ENCODE peak calls at places on chromosomes 12 and 14, in nine cellular contexts. H, T, F, B, V, P, I, G and N are unnamed samples.

GRCh38 chr12:110345963-110346362 is 57.5 kb downstream of the ANAPC7 start:
- DNase-seq in H (no peak), T (no peak), F (no peak), B (peak), V (no peak), P (no peak), I (no peak), G (no peak), N (no peak)

GRCh38 chr12:70609739-70610491 is 27.3 kb downstream of the PTPRB start:
- DNase-seq in H (no peak), T (peak), F (peak), B (peak), V (no peak), P (peak), I (peak), G (peak), N (no peak)

GRCh38 chr14:91127411-91127810 is 13.5 kb downstream of the DGLUCY start:
- DNase-seq in H (no peak), T (peak), F (no peak), B (no peak), V (no peak), P (no peak), I (no peak), G (no peak), N (no peak)

GRCh38 chr14:96091149-96091693 is 52.1 kb downstream of the C14orf132 start:
- DNase-seq in H (no peak), T (no peak), F (no peak), B (no peak), V (no peak), P (no peak), I (peak), G (no peak), N (no peak)

GRCh38 chr14:104967414-104968152 is 10.6 kb downstream of the AHNAK2 start:
- DNase-seq in H (no peak), T (peak), F (peak), B (peak), V (no peak), P (peak), I (peak), G (peak), N (no peak)

GRCh38 chr12:481422-481821 is 21.7 kb downstream of the B4GALNT3 start:
- DNase-seq in H (peak), T (no peak), F (peak), B (no peak), V (no peak), P (peak), I (peak), G (peak), N (no peak)

GRCh38 chr12:94020335-94020734 is 128.0 kb upstream of the PLXNC1 start:
- DNase-seq in H (no peak), T (no peak), F (no peak), B (no peak), V (no peak), P (no peak), I (no peak), G (no peak), N (no peak)

GRCh38 chr12:43147893-43148292 is 404.1 kb downstream of the ADAMTS20 start:
- DNase-seq in H (peak), T (no peak), F (peak), B (no peak), V (no peak), P (no peak), I (no peak), G (peak), N (no peak)

GRCh38 chr12:93991882-93992415 is 156.4 kb upstream of the PLXNC1 start:
- DNase-seq in H (no peak), T (no peak), F (no peak), B (no peak), V (no peak), P (no peak), I (no peak), G (no peak), N (no peak)

GRCh38 chr12:24820872-24821271 is 128.0 kb downstream of the BCAT1 start:
- DNase-seq in H (peak), T (no peak), F (peak), B (no peak), V (no peak), P (no peak), I (peak), G (peak), N (peak)

GRCh38 chr12:121697093-121697698 is 15.4 kb upstream of the TMEM120B start:
- DNase-seq in H (no peak), T (peak), F (peak), B (peak), V (no peak), P (no peak), I (no peak), G (peak), N (no peak)

GRCh38 chr14:39555749-39556148 is 123.5 kb upstream of the FBXO33 start:
- DNase-seq in H (no peak), T (no peak), F (no peak), B (no peak), V (no peak), P (no peak), I (no peak), G (no peak), N (no peak)

DNA sequence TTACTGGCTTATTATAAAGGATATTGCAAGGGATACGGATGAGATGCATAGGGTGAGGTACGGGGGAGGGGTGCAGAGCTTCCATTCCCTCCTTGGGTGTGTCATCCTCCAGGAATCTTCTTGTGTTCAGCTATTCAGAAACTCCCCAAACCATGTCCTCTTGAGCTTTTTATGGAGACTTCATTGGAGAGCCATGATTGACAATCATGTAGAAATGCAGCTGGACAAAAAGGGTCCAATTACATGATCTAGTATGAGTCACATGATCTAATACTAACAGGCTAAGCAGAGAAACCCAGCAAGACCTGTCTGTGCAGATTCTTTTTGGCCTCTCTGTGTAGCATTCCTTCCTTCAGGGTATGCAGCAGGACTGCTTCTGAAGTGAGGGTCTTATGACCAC is 23.9 kb upstream of the FLVCR2 start:
- DNase-seq in H (no peak), T (no peak), F (peak), B (no peak), V (no peak), P (no peak), I (no peak), G (no peak), N (no peak)
- H3K4me3 ChIP-seq in H (no peak), T (no peak), F (no peak), B (no peak), V (no peak), P (no peak), I (no peak), G (no peak), N (no peak)

GRCh38 chr12:116319316-116319715 is 41.8 kb upstream of the MED13L start:
- DNase-seq in H (no peak), T (no peak), F (peak), B (no peak), V (no peak), P (no peak), I (no peak), G (peak), N (no peak)
- H3K4me3 ChIP-seq in H (peak), T (no peak), F (peak), B (no peak), V (peak), P (peak), I (peak), G (peak), N (no peak)

GRCh38 chr12:125187780-125188741 is 122.8 kb downstream of the AACS start:
- DNase-seq in H (no peak), T (no peak), F (no peak), B (peak), V (no peak), P (no peak), I (no peak), G (peak), N (no peak)
- H3K4me3 ChIP-seq in H (peak), T (no peak), F (no peak), B (peak), V (no peak), P (peak), I (no peak), G (peak), N (no peak)

GRCh38 chr12:12087693-12088034 is 16.9 kb downstream of the BCL2L14 start:
- DNase-seq in H (no peak), T (no peak), F (no peak), B (no peak), V (no peak), P (no peak), I (no peak), G (no peak), N (no peak)
- H3K4me3 ChIP-seq in H (no peak), T (no peak), F (no peak), B (no peak), V (no peak), P (no peak), I (no peak), G (no peak), N (no peak)

DNA sequence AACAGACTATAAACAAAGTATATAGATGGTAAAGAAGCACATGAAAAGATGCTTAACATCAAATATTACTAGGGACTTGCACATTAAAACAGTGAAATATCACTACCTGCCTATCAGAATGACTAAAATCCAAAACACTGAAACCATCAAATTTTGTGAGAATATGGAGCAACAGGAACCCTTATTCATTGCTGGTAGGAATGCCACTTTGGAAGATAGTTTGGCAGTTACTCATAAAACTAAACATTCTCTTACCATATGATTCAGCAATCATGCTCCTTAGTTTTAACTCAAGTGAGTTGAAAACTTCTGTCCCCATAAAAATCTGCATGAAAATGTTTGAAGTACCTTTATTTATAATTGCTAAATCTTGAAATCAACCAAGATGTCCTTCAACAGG is 297.6 kb downstream of the DAD1 start:
- DNase-seq in H (no peak), T (no peak), F (peak), B (no peak), V (no peak), P (no peak), I (no peak), G (no peak), N (no peak)
- H3K4me3 ChIP-seq in H (no peak), T (no peak), F (no peak), B (no peak), V (no peak), P (no peak), I (no peak), G (no peak), N (no peak)

GRCh38 chr14:61326149-61326548 is 4.8 kb downstream of the PRKCH start:
- DNase-seq in H (no peak), T (no peak), F (no peak), B (no peak), V (no peak), P (no peak), I (no peak), G (no peak), N (no peak)

GRCh38 chr14:61328629-61329262 is 7.4 kb downstream of the PRKCH start:
- DNase-seq in H (no peak), T (no peak), F (no peak), B (no peak), V (no peak), P (no peak), I (no peak), G (no peak), N (no peak)

GRCh38 chr14:61329478-61330051 is 8.2 kb downstream of the PRKCH start:
- DNase-seq in H (no peak), T (no peak), F (no peak), B (no peak), V (no peak), P (no peak), I (no peak), G (no peak), N (no peak)

GRCh38 chr14:61323970-61324369 is 2.6 kb downstream of the PRKCH start:
- DNase-seq in H (no peak), T (no peak), F (no peak), B (no peak), V (no peak), P (no peak), I (no peak), G (no peak), N (no peak)

GRCh38 chr14:61326847-61327246 is 5.5 kb downstream of the PRKCH start:
- DNase-seq in H (peak), T (peak), F (no peak), B (peak), V (no peak), P (peak), I (peak), G (no peak), N (peak)
- H3K4me3 ChIP-seq in H (no peak), T (no peak), F (no peak), B (no peak), V (no peak), P (no peak), I (no peak), G (no peak), N (no peak)

DNA sequence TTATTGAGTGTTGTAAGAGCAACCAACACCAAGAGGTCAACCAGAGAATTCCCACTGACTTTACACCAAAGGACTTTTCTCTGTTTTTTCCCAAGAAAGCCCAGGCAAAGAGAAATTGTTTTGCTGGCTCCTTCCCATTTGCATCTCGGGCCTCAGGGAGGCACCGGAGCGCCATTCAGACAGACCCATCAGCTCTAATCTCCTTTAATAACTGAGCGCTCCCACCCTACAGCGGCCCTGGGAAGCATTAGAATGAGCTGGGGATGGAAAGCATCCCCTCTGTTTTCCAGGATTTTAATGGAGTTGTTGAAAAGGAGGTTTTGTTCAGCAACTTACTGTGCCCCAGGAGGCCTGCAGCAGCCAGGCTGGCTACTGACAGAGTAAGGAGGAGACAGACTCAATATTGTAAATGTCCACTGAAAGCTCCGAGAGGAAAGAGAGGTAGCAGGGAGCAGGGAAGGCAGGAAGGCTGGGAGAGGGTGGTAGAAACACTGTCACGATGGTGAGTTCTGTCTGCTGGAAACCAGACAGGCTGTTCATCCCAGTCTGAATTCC is 62.3 kb upstream of the TMEM132D start:
- DNase-seq in H (no peak), T (no peak), F (no peak), B (peak), V (no peak), P (no peak), I (no peak), G (no peak), N (no peak)
- H3K4me3 ChIP-seq in H (no peak), T (no peak), F (no peak), B (no peak), V (no peak), P (no peak), I (no peak), G (no peak), N (no peak)

GRCh38 chr12:29782821-29783772 is 645 bp downstream of the TMTC1 start:
- DNase-seq in H (no peak), T (peak), F (peak), B (peak), V (no peak), P (peak), I (peak), G (peak), N (no peak)
- H3K4me3 ChIP-seq in H (peak), T (peak), F (peak), B (peak), V (peak), P (peak), I (peak), G (peak), N (peak)

GRCh38 chr12:53987748-53988147 is 2.8 kb downstream of the HOXC10 start:
- DNase-seq in H (no peak), T (no peak), F (no peak), B (no peak), V (no peak), P (no peak), I (no peak), G (no peak), N (no peak)

GRCh38 chr12:53985358-53985899 is 483 bp downstream of the HOXC10 start:
- DNase-seq in H (no peak), T (no peak), F (no peak), B (peak), V (no peak), P (no peak), I (no peak), G (no peak), N (no peak)

GRCh38 chr12:53986686-53987180 is 1.8 kb downstream of the HOXC10 start:
- DNase-seq in H (no peak), T (no peak), F (no peak), B (no peak), V (no peak), P (no peak), I (no peak), G (no peak), N (no peak)

GRCh38 chr12:53984901-53985357 is at the start of gene HOXC10:
- DNase-seq in H (peak), T (no peak), F (peak), B (peak), V (peak), P (peak), I (peak), G (peak), N (peak)

DNA sequence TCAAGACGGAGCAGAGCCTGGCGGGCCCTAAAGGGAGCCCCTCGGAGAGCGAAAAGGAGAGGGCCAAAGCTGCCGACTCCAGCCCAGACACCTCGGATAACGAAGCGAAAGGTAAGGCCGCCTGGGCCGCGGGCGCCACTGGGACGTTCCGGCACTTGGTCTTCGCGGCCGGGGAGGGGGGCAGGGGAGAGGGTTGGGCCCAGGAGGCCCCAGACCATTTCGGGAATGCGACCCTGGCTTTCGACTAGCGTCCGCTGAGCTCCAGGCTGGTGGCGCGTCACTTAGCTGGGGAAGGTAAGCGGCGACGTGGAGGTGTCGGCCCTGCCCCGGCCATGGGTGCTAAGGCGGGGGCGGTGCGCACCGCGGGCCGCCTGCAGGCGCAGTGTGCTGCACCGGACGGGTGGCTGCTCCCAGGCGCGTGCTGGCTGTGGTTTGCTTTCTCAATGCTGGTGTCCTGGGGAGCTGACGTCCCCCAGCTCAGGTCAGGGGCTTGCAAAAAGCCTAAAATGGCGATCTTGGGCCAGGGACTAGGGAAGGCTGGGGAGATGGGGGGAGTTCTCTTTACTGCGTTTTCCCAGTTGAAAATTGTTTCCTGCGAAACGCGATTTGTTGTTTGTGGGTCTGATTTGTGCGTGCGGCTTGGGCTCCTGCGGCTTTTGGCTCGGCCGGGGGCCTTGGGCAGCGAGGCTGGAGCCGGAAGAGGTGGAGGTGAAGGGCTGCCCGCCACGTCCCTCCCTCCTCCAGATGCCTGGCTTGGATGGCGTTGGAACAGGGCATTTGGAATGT is 1.1 kb downstream of the HOXC10 start:
- DNase-seq in H (no peak), T (no peak), F (no peak), B (peak), V (no peak), P (no peak), I (no peak), G (no peak), N (no peak)
- H3K4me3 ChIP-seq in H (peak), T (no peak), F (no peak), B (no peak), V (no peak), P (no peak), I (peak), G (no peak), N (no peak)